ENCODE peak calls at places on chromosomes 16 and 17, in six cellular contexts. U, T, P, C, M and V are unnamed samples.

GRCh38 chr16:64450170-64450569 is 671.7 kb downstream of the CDH11 start:
- DNase-seq in U (no peak), T (no peak), P (no peak), C (no peak), M (no peak), V (no peak)

GRCh38 chr17:75995385-75995925 is 5.2 kb upstream of the CDK3 start:
- DNase-seq in U (no peak), T (no peak), P (no peak), C (peak), M (no peak), V (no peak)

GRCh38 chr16:85798901-85799496 is 345 bp downstream of the EMC8 start:
- DNase-seq in U (no peak), T (no peak), P (peak), C (peak), M (no peak), V (no peak)

GRCh38 chr16:70576431-70577255 is 53.0 kb downstream of the SF3B3 start:
- DNase-seq in U (peak), T (peak), P (no peak), C (no peak), M (no peak), V (no peak)

GRCh38 chr17:7880076-7880868 is 8.3 kb upstream of the CHD3 start:
- DNase-seq in U (no peak), T (no peak), P (no peak), C (no peak), M (no peak), V (no peak)

GRCh38 chr16:86074651-86075487 is 175.9 kb downstream of the IRF8 start:
- DNase-seq in U (no peak), T (no peak), P (no peak), C (peak), M (no peak), V (no peak)

GRCh38 chr16:19831678-19832077 is 53.0 kb downstream of the GPRC5B start:
- DNase-seq in U (no peak), T (peak), P (peak), C (no peak), M (no peak), V (no peak)

GRCh38 chr16:70162041-70162451 is 11.5 kb upstream of the CLEC18C start:
- DNase-seq in U (no peak), T (peak), P (no peak), C (peak), M (no peak), V (no peak)

GRCh38 chr16:66135376-66135775 is 231.1 kb upstream of the CDH5 start:
- DNase-seq in U (no peak), T (no peak), P (peak), C (peak), M (no peak), V (peak)

GRCh38 chr17:73901661-73902415 is 257.6 kb upstream of the SDK2 start:
- DNase-seq in U (no peak), T (no peak), P (peak), C (no peak), M (peak), V (no peak)

GRCh38 chr17:72244494-72244893 is 123.7 kb downstream of the SOX9 start:
- DNase-seq in U (no peak), T (no peak), P (no peak), C (no peak), M (no peak), V (no peak)

GRCh38 chr16:3654249-3654991 is at the start of gene DNASE1:
- DNase-seq in U (peak), T (no peak), P (peak), C (peak), M (peak), V (no peak)

GRCh38 chr17:76723812-76724211 is 2.6 kb downstream of the JMJD6 start:
- DNase-seq in U (no peak), T (no peak), P (no peak), C (no peak), M (no peak), V (no peak)

GRCh38 chr17:35743911-35744328 is 9.1 kb downstream of the GAS2L2 start:
- DNase-seq in U (no peak), T (no peak), P (no peak), C (no peak), M (no peak), V (no peak)

GRCh38 chr16:23013484-23013883 is 135.8 kb downstream of the USP31 start:
- DNase-seq in U (no peak), T (no peak), P (no peak), C (no peak), M (no peak), V (no peak)

DNA sequence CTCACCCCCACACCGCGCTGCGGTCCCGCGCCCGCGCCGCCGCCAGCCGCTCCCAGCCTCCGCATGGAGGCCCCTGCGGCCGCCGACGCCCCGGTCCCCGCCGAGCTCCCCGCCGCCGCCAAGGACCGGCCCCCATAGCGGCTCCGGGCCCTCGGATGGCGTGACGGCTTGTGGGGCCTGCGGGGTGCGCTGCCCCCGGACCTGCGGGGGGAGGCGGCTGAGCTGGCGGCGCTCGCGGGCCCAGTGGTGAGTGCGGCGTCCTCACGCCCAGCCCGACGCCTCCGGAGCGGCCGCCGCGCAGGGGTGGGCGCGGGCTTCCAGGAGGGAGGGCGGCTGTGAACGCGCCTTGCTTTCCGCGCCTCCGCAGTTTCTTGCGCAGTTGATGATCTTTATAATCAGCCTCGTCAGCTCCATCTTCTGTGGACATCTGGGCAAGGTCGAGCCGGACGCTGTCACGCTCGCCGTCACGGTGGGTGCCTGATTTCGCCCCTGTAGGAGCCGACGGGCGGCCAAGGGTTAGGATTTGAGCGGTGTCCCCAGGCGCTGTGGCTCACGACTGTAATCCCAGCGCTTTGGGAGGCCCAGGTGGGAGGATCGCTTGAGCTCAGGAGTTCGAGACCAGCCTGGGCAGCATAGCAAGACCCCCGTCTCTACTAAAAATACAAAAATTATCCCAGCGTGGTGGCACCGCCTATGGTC is 46.4 kb downstream of the SLC47A1 start:
- DNase-seq in U (no peak), T (no peak), P (no peak), C (peak), M (no peak), V (no peak)
- H3K27ac ChIP-seq in U (no peak), T (no peak), P (no peak), C (no peak), M (no peak), V (no peak)

GRCh38 chr16:15874745-15875314 is 13.6 kb downstream of the CEP20 start:
- DNase-seq in U (no peak), T (peak), P (peak), C (no peak), M (no peak), V (peak)
- H3K4me3 ChIP-seq in U (no peak), T (no peak), P (no peak), C (no peak), M (no peak), V (no peak)

DNA sequence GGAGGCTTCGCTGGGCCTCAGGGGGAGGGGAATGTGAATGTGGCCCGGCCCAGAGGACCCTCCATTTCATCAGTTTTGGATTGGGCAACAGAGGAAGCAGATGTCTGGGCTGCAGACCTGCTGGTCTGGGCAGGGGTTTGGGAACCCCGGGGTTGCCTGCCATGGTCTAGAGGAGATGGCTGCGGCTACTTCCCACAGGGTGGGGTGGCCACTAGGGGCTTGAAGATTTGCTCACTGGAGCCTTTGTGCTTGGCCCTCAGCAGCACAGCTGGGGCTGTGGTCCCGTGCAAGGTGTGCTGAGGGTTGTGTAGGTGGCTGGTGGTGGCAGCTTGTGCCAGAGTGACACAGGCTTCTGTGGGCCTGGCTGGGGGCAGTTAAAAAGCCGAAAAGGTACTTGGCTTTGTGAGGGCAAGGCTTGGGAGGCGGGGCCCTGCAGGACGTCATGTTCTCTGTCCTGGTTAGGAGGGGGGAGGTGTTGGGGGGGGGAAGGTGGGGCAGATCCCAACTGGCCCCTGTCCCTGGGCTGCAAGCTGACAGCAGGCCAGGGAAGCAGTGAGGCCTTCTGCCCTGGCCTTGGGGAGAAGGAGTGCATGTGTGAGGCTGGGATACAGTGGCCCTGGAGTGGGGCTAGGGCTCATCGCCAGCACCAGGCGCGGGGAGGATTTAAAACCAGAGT is 98.0 kb downstream of the KPNA2 start:
- DNase-seq in U (no peak), T (no peak), P (no peak), C (no peak), M (no peak), V (no peak)
- H3K27ac ChIP-seq in U (no peak), T (no peak), P (no peak), C (no peak), M (no peak), V (peak)

GRCh38 chr16:68090109-68090508 is 4.9 kb downstream of the NFATC3 start:
- DNase-seq in U (no peak), T (no peak), P (no peak), C (no peak), M (no peak), V (no peak)

GRCh38 chr16:68086860-68087268 is 1.7 kb downstream of the NFATC3 start:
- DNase-seq in U (no peak), T (no peak), P (no peak), C (no peak), M (no peak), V (no peak)

GRCh38 chr16:68089067-68089466 is 3.9 kb downstream of the NFATC3 start:
- DNase-seq in U (no peak), T (no peak), P (no peak), C (no peak), M (no peak), V (no peak)

GRCh38 chr16:68087688-68088087 is 2.5 kb downstream of the NFATC3 start:
- DNase-seq in U (no peak), T (no peak), P (no peak), C (no peak), M (no peak), V (no peak)

GRCh38 chr16:68088130-68088972 is 3.2 kb downstream of the NFATC3 start:
- DNase-seq in U (no peak), T (no peak), P (no peak), C (no peak), M (no peak), V (no peak)
- H3K4me3 ChIP-seq in U (peak), T (no peak), P (no peak), C (no peak), M (peak), V (no peak)

GRCh38 chr16:379961-380836 is 1.6 kb downstream of the PGAP6 start:
- DNase-seq in U (no peak), T (no peak), P (no peak), C (no peak), M (no peak), V (no peak)
- H3K27ac ChIP-seq in U (no peak), T (no peak), P (no peak), C (no peak), M (no peak), V (no peak)